ENCODE peak calls at places on chromosomes 2 and 18, in six cellular contexts. C is Peyer's patch, S is thoracic aorta, R is lower lobe of right lung, P is adrenal gland, B is fibroblast of lung. G is an unnamed sample. For H3K4me1 and H3K9me3, the result is how much of the 10 kb centered on the place peaks cover.

GRCh38 chr18:42113529-42114191 is 158.6 kb downstream of the PIK3C3 start:
- DNase-seq in C (no peak), S (no peak), R (no peak), P (no peak), B (peak), G (no peak)

GRCh38 chr2:176561706-176562105 is 292.5 kb downstream of the MTX2 start:
- DNase-seq in C (no peak), S (no peak), R (no peak), P (no peak), B (no peak), G (no peak)

GRCh38 chr2:191933307-191934105 is 86.6 kb upstream of the CAVIN2 start:
- DNase-seq in C (no peak), S (no peak), R (no peak), P (no peak), B (no peak), G (no peak)

GRCh38 chr2:237604960-237605359 is 14.4 kb upstream of the RAB17 start:
- DNase-seq in C (no peak), S (no peak), R (no peak), P (no peak), B (no peak), G (no peak)

GRCh38 chr2:2512931-2513330 is 181.9 kb upstream of the MYT1L start:
- DNase-seq in C (no peak), S (no peak), R (no peak), P (no peak), B (no peak), G (no peak)

GRCh38 chr2:158716921-158717320 is 78.2 kb upstream of the DAPL1 start:
- DNase-seq in C (no peak), S (no peak), R (no peak), P (no peak), B (no peak), G (no peak)

GRCh38 chr2:231378028-231378722 is 17.3 kb upstream of the B3GNT7 start:
- DNase-seq in C (no peak), S (no peak), R (no peak), P (no peak), B (no peak), G (no peak)

GRCh38 chr2:152166633-152167032 is 8.9 kb downstream of the STAM2 start:
- DNase-seq in C (no peak), S (no peak), R (no peak), P (no peak), B (peak), G (no peak)

GRCh38 chr2:159185401-159186130 is 100.9 kb downstream of the WDSUB1 start:
- DNase-seq in C (no peak), S (no peak), R (no peak), P (no peak), B (peak), G (no peak)

GRCh38 chr18:60978338-60978737 is 354.9 kb upstream of the CDH20 start:
- DNase-seq in C (no peak), S (no peak), R (no peak), P (no peak), B (peak), G (no peak)

GRCh38 chr2:54876764-54877163 is 153.3 kb downstream of the EML6 start:
- DNase-seq in C (no peak), S (no peak), R (no peak), P (no peak), B (no peak), G (no peak)

GRCh38 chr18:6156446-6156845 is 258.3 kb downstream of the L3MBTL4 start:
- DNase-seq in C (no peak), S (no peak), R (no peak), P (no peak), B (no peak), G (no peak)

GRCh38 chr2:144143294-144144092 is 376.4 kb downstream of the ZEB2 start:
- DNase-seq in C (no peak), S (no peak), R (no peak), P (no peak), B (no peak), G (no peak)

GRCh38 chr2:29309090-29310054 is 194.2 kb downstream of the CLIP4 start:
- DNase-seq in C (peak), S (no peak), R (no peak), P (peak), B (peak), G (peak)

GRCh38 chr2:172427256-172427989 is at the start of gene ITGA6:
- DNase-seq in C (peak), S (no peak), R (peak), P (peak), B (peak), G (peak)

GRCh38 chr2:110638976-110639695 is 38.7 kb downstream of the BUB1 start:
- DNase-seq in C (no peak), S (no peak), R (no peak), P (no peak), B (no peak), G (no peak)

GRCh38 chr2:111910609-111911277 is 12.3 kb downstream of the MERTK start:
- DNase-seq in C (no peak), S (no peak), R (peak), P (no peak), B (no peak), G (no peak)

GRCh38 chr2:10326707-10327594 is 24.2 kb downstream of the HPCAL1 start:
- DNase-seq in C (no peak), S (no peak), R (no peak), P (no peak), B (peak), G (no peak)

GRCh38 chr18:43863180-43863579 is 585.9 kb upstream of the SYT4 start:
- DNase-seq in C (no peak), S (no peak), R (no peak), P (no peak), B (peak), G (peak)

GRCh38 chr2:235535423-235536130 is 41.7 kb downstream of the AGAP1 start:
- DNase-seq in C (no peak), S (no peak), R (no peak), P (no peak), B (no peak), G (no peak)

GRCh38 chr2:104766683-104767082 is 87.2 kb upstream of the POU3F3 start:
- DNase-seq in C (no peak), S (no peak), R (no peak), P (no peak), B (no peak), G (no peak)

GRCh38 chr2:240463274-240463865 is 27.9 kb downstream of the GPC1 start:
- DNase-seq in C (no peak), S (peak), R (no peak), P (peak), B (no peak), G (peak)

GRCh38 chr2:27306657-27307544 is 1.3 kb downstream of the UCN start:
- DNase-seq in C (no peak), S (no peak), R (peak), P (no peak), B (no peak), G (no peak)

GRCh38 chr2:72919414-72920316 is 2.3 kb downstream of the EMX1 start:
- DNase-seq in C (peak), S (no peak), R (no peak), P (no peak), B (peak), G (peak)

DNA sequence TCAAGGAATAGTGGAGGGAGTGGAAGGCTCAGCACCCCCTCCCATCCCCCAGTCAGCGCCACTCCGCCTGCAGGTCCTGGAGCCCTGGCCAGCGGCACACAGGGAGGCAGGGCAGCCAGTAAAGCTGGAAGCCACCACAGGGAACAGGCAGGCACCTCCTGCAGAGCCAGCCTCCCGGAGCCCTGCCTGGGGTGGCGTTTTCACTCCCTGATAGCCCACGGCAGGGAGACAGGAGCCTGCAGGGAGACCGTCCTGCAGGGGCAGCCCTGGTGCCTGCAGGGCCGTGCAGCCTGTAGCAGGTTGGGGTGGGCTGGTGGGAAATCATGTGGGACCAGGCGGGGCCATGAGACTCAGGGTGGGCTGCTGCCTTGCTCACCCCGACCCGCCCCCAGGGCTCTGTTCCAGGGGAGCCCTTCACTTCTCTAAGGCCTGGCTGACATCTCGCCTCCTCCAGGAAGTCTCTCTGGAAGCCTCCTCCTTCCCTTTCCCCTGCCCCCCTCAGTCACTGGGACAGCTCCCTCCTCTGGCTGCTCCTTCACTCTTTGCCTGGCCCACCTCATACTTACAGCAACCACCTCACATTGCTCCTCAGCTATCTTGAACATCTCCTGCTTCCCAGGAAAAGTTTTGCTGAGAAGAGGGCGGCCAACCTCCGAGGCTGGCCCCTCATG is 221.0 kb downstream of the GLI2 start:
- DNase-seq in C (no peak), S (no peak), R (no peak), P (no peak), B (no peak), G (no peak)
- TF ChIP-seq CTCF in C (no peak), S (no peak), R (no peak), P (no peak), B (no peak), G (no peak)

GRCh38 chr2:46306320-46306719 is 9.1 kb downstream of the EPAS1 start:
- DNase-seq in C (no peak), S (no peak), R (no peak), P (no peak), B (no peak), G (no peak)
- H3K4me1 ChIP-seq in C (under half), S (half or more), R (half or more), P (under half), B (under half), G (half or more)

GRCh38 chr18:80022613-80023012 is 11.6 kb upstream of the RBFA start:
- DNase-seq in C (no peak), S (no peak), R (no peak), P (no peak), B (peak), G (no peak)
- H3K9me3 ChIP-seq in C (under half), S (half or more), R (half or more), P (under half), B (under half), G (under half)

GRCh38 chr2:211344289-211344688 is 787.9 kb downstream of the CPS1 start:
- DNase-seq in C (no peak), S (no peak), R (no peak), P (no peak), B (no peak), G (no peak)

GRCh38 chr2:211351998-211352397 is 795.6 kb downstream of the CPS1 start:
- DNase-seq in C (no peak), S (no peak), R (no peak), P (no peak), B (no peak), G (no peak)

GRCh38 chr2:211349031-211349430 is 792.6 kb downstream of the CPS1 start:
- DNase-seq in C (no peak), S (no peak), R (no peak), P (no peak), B (no peak), G (no peak)

DNA sequence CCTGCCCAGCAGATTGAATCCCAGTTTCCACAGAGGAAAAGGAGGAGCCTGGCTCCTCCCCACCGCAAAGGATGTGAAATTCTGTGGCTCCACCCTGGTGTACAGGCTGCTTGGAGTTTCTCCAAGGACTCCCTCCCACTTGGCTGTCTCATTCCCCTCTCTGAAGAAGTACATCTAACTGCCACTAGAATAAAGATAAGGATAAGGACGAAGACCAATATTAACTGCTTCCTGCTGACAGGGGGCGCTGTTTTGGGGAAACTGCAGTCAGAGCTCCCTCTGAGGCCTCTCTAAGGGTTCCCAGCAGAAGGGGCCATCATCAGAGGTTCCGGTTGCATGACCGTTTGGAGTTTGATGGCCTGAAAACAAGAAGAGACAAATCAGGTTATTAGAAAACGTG is 790.9 kb downstream of the CPS1 start:
- DNase-seq in C (no peak), S (no peak), R (no peak), P (no peak), B (no peak), G (no peak)
- TF ChIP-seq CTCF in C (no peak), S (no peak), R (no peak), P (no peak), B (no peak), G (no peak)

GRCh38 chr2:241888641-241889040 is 19.1 kb downstream of the RTP5 start:
- DNase-seq in C (no peak), S (no peak), R (no peak), P (no peak), B (no peak), G (no peak)
- H3K4me1 ChIP-seq in C (under half), S (under half), R (under half), P (under half), B (under half), G (under half)

GRCh38 chr18:62348474-62348873 is 23.4 kb downstream of the TNFRSF11A start:
- DNase-seq in C (no peak), S (no peak), R (no peak), P (no peak), B (no peak), G (no peak)
- H3K9me3 ChIP-seq in C (under half), S (under half), R (under half), P (under half), B (under half), G (under half)

GRCh38 chr18:54561864-54562263 is 29.2 kb upstream of the DYNAP start:
- DNase-seq in C (no peak), S (no peak), R (no peak), P (no peak), B (no peak), G (no peak)

GRCh38 chr18:54555996-54556395 is 35.0 kb upstream of the DYNAP start:
- DNase-seq in C (no peak), S (no peak), R (no peak), P (no peak), B (no peak), G (no peak)

GRCh38 chr18:54557958-54558357 is 33.1 kb upstream of the DYNAP start:
- DNase-seq in C (no peak), S (no peak), R (no peak), P (no peak), B (no peak), G (no peak)

DNA sequence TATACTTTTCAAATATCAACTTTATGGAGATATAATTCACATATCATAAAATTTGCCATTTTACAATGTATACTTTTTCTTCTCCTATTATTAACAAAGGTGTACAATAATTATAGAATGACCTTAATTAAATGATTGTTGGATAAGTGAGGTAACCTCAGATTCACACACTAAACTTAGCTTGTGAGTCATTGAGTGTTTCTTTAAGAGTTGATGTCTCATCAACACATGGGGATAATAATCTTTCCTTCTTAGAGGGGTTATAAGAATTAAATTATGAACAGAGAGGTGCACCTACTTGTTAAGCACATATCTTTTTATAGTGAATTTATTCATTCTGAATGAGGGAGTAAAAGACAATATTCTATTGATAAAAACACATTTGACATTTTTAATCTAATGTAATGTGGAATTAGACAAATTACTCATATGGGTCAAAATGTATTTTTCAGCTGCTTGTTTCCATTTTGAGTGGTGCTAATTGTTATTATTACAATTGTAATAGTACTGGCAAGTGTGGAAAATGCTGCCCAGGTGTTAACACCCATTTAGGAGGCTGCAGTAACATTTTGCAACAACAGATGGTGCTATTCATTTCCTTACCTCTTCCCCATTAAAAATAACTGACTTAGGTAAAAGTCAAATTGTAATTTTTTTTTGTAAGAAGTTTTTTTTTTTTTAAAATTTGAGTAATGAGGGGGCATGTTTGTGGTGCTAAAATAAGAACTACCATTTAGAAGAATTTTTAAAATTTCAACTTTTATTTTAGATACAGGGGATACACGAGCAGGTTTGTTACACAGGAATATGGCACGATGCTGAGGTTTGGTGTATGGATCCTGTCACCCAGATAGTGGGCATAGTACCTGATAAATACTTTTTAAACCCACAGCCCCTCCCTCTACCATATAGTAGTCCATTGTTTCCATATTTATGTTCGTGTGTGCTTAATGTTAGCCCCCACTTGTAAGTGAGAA is 32.1 kb upstream of the DYNAP start:
- DNase-seq in C (no peak), S (no peak), R (no peak), P (no peak), B (peak), G (no peak)
- TF ChIP-seq CTCF in C (peak), S (no peak), R (peak), P (peak), B (peak), G (peak)

G was measured in tibial artery.